ENCODE peak calls at places on chromosomes 2 and 18, in eight cellular contexts. D is A549; M is NCI-H460; P is activated CD8-positive, alpha-beta memory T cell treated with anti-CD3 and anti-CD28 coated beads, Interleukin-2, amount 50 U/mL, for 4 hours; Y is Peyer's patch; S is CD8-positive, alpha-beta memory T cell; L is activated CD4-positive, CD25-positive, alpha-beta regulatory T cell; C is AG10803. X is an unnamed sample.

GRCh38 chr2:236240228-236240990 is 23.8 kb downstream of the ASB18 start:
- DNase-seq in D (no peak), M (no peak), P (no peak), Y (no peak), S (no peak), L (no peak), C (peak; percentile 82), X (no peak)

GRCh38 chr2:69385443-69386151 is 1.4 kb downstream of the GFPT1 start:
- DNase-seq in D (peak; percentile 60), M (peak; percentile 92), P (no peak), Y (no peak), S (no peak), L (no peak), C (peak; percentile 78), X (no peak)

GRCh38 chr2:223896751-223897320 is 48.3 kb downstream of the WDFY1 start:
- DNase-seq in D (no peak), M (no peak), P (no peak), Y (peak; percentile 69), S (no peak), L (no peak), C (no peak), X (no peak)

GRCh38 chr2:79005211-79005610 is 20.3 kb upstream of the REG3G start:
- DNase-seq in D (no peak), M (no peak), P (no peak), Y (no peak), S (no peak), L (no peak), C (no peak), X (no peak)

GRCh38 chr2:230927711-230928341 is 2.8 kb upstream of the GPR55 start:
- DNase-seq in D (no peak), M (no peak), P (no peak), Y (no peak), S (no peak), L (no peak), C (no peak), X (peak; percentile 63)

GRCh38 chr2:96530474-96531357 is 5.8 kb upstream of the ARID5A start:
- DNase-seq in D (no peak), M (no peak), P (no peak), Y (peak; percentile 43), S (no peak), L (no peak), C (no peak), X (peak; percentile 62)

GRCh38 chr18:80176334-80177080 is 67.4 kb downstream of the ADNP2 start:
- DNase-seq in D (no peak), M (no peak), P (no peak), Y (peak; percentile 39), S (no peak), L (no peak), C (peak; percentile 63), X (no peak)

GRCh38 chr2:119109823-119110222 is 48.7 kb downstream of the C1QL2 start:
- DNase-seq in D (no peak), M (no peak), P (no peak), Y (no peak), S (no peak), L (no peak), C (no peak), X (no peak)

GRCh38 chr2:9982248-9982647 is 30.8 kb downstream of the GRHL1 start:
- DNase-seq in D (no peak), M (no peak), P (no peak), Y (no peak), S (no peak), L (no peak), C (peak; percentile 97), X (no peak)

GRCh38 chr2:190340369-190340768 is 3.0 kb upstream of the INPP1 start:
- DNase-seq in D (peak; percentile 74), M (peak; percentile 21), P (no peak), Y (no peak), S (no peak), L (no peak), C (peak; percentile 9), X (no peak)

GRCh38 chr18:55318864-55319516 is 269.0 kb downstream of the TCF4 start:
- DNase-seq in D (no peak), M (no peak), P (no peak), Y (no peak), S (no peak), L (no peak), C (peak; percentile 85), X (no peak)

GRCh38 chr18:26383454-26384270 is 157.4 kb downstream of the TAF4B start:
- DNase-seq in D (peak; percentile 63), M (peak; percentile 20), P (no peak), Y (no peak), S (no peak), L (no peak), C (peak; percentile 66), X (no peak)

GRCh38 chr2:36538345-36538744 is 59.6 kb downstream of the FEZ2 start:
- DNase-seq in D (no peak), M (no peak), P (no peak), Y (no peak), S (no peak), L (no peak), C (no peak), X (no peak)

GRCh38 chr2:235661136-235661535 is 167.3 kb downstream of the AGAP1 start:
- DNase-seq in D (no peak), M (no peak), P (no peak), Y (peak; percentile 65), S (no peak), L (no peak), C (no peak), X (no peak)

GRCh38 chr2:165113414-165113813 is 90.4 kb downstream of the SCN3A start:
- DNase-seq in D (no peak), M (peak; percentile 7), P (no peak), Y (no peak), S (no peak), L (no peak), C (peak; percentile 15), X (no peak)

GRCh38 chr18:57437782-57438668 is 2.9 kb downstream of the ONECUT2 start:
- DNase-seq in D (peak; percentile 82), M (peak; percentile 37), P (no peak), Y (no peak), S (no peak), L (no peak), C (peak; percentile 35), X (peak; percentile 71)

GRCh38 chr2:222024934-222025890 is 273.6 kb downstream of the PAX3 start:
- DNase-seq in D (peak; percentile 57), M (peak; percentile 52), P (no peak), Y (no peak), S (no peak), L (no peak), C (peak; percentile 48), X (no peak)

GRCh38 chr2:179218848-179219594 is 45.6 kb downstream of the SESTD1 start:
- DNase-seq in D (peak; percentile 82), M (peak; percentile 76), P (peak; percentile 50), Y (peak; percentile 90), S (no peak), L (peak; percentile 32), C (peak; percentile 86), X (peak; percentile 74)

GRCh38 chr2:178478102-178478441 is 328 bp downstream of the FKBP7 start:
- DNase-seq in D (no peak), M (no peak), P (no peak), Y (no peak), S (no peak), L (no peak), C (no peak), X (no peak)

GRCh38 chr2:234121999-234122398 is 71.5 kb downstream of the SPP2 start:
- DNase-seq in D (no peak), M (no peak), P (no peak), Y (no peak), S (no peak), L (no peak), C (no peak), X (no peak)

GRCh38 chr2:119455066-119455718 is 23.5 kb downstream of the TMEM37 start:
- DNase-seq in D (no peak), M (no peak), P (no peak), Y (no peak), S (no peak), L (no peak), C (no peak), X (no peak)

GRCh38 chr2:79178073-79178720 is 18.6 kb upstream of the REG3A start:
- DNase-seq in D (no peak), M (no peak), P (no peak), Y (no peak), S (no peak), L (no peak), C (no peak), X (no peak)

GRCh38 chr2:98091738-98092137 is 4.8 kb downstream of the VWA3B start:
- DNase-seq in D (no peak), M (no peak), P (no peak), Y (no peak), S (no peak), L (no peak), C (no peak), X (no peak)

GRCh38 chr2:145753209-145753608 is 1233.3 kb upstream of the ZEB2 start:
- DNase-seq in D (no peak), M (no peak), P (no peak), Y (no peak), S (no peak), L (no peak), C (no peak), X (no peak)

GRCh38 chr2:46317092-46317486 is 19.9 kb downstream of the EPAS1 start:
- DNase-seq in D (no peak), M (no peak), P (no peak), Y (no peak), S (no peak), L (no peak), C (no peak), X (no peak)

GRCh38 chr2:68971591-68972231 is 2.7 kb upstream of the GKN1 start:
- DNase-seq in D (peak; percentile 98), M (peak; percentile 95), P (no peak), Y (no peak), S (no peak), L (no peak), C (peak; percentile 98), X (no peak)

GRCh38 chr2:238376884-238377391 is 49.8 kb upstream of the ASB1 start:
- DNase-seq in D (no peak), M (no peak), P (no peak), Y (no peak), S (no peak), L (no peak), C (peak; percentile 76), X (no peak)

GRCh38 chr2:118974103-118974911 is 32.3 kb downstream of the MARCO start:
- DNase-seq in D (peak; percentile 56), M (peak; percentile 44), P (no peak), Y (no peak), S (no peak), L (no peak), C (peak; percentile 84), X (no peak)

GRCh38 chr2:43157506-43158232 is 68.7 kb downstream of the ZFP36L2 start:
- DNase-seq in D (no peak), M (no peak), P (no peak), Y (no peak), S (no peak), L (no peak), C (peak; percentile 42), X (no peak)

GRCh38 chr2:31319391-31320175 is 85.6 kb downstream of the EHD3 start:
- DNase-seq in D (no peak), M (no peak), P (no peak), Y (peak; percentile 83), S (no peak), L (no peak), C (peak; percentile 81), X (peak; percentile 69)

X was measured in activated effector memory CD4-positive, alpha-beta T cell treated with anti-CD3 and anti-CD28 coated beads, Interleukin-2, amount 50 U/mL, for 16 hours.